ENCODE peak calls at places on chromosomes 4 and X, in five cellular contexts. T is fibroblast of pulmonary artery, F is fibroblast of the aortic adventitia, J is fibroblast of mammary gland, R is choroid plexus epithelial cell. L is an unnamed sample.

GRCh38 chrX:13894888-13895564 is 78.1 kb upstream of the GPM6B start:
- DNase-seq in R (no peak), J (peak), F (peak), T (no peak), L (no peak)

GRCh38 chrX:13597928-13598327 is 28.5 kb downstream of the EGFL6 start:
- DNase-seq in J (peak), T (peak), R (no peak), F (peak), L (peak)

GRCh38 chr4:177271091-177271490 is 38.6 kb upstream of the NEIL3 start:
- DNase-seq in T (peak), R (no peak), J (no peak), F (peak), L (no peak)

GRCh38 chr4:109029987-109030386 is 267.1 kb upstream of the ETNPPL start:
- DNase-seq in R (no peak), J (no peak), F (no peak), T (no peak), L (no peak)

GRCh38 chr4:63937961-63938360 is 471.3 kb downstream of the TECRL start:
- DNase-seq in F (no peak), T (peak), R (peak), J (no peak), L (peak)

GRCh38 chr4:118927976-118928375 is 39.3 kb downstream of the SYNPO2 start:
- DNase-seq in T (peak), F (peak), R (no peak), J (no peak), L (no peak)

GRCh38 chr4:156771171-156771837 is 200.3 kb downstream of the PDGFC start:
- DNase-seq in J (peak), T (peak), F (peak), R (peak), L (peak)

GRCh38 chr4:182014989-182015388 is 228.2 kb upstream of the TENM3 start:
- DNase-seq in J (no peak), T (no peak), F (no peak), R (no peak), L (no peak)

GRCh38 chr4:79645942-79646341 is 237.9 kb upstream of the GK2 start:
- DNase-seq in R (no peak), J (no peak), F (no peak), T (no peak), L (no peak)

DNA sequence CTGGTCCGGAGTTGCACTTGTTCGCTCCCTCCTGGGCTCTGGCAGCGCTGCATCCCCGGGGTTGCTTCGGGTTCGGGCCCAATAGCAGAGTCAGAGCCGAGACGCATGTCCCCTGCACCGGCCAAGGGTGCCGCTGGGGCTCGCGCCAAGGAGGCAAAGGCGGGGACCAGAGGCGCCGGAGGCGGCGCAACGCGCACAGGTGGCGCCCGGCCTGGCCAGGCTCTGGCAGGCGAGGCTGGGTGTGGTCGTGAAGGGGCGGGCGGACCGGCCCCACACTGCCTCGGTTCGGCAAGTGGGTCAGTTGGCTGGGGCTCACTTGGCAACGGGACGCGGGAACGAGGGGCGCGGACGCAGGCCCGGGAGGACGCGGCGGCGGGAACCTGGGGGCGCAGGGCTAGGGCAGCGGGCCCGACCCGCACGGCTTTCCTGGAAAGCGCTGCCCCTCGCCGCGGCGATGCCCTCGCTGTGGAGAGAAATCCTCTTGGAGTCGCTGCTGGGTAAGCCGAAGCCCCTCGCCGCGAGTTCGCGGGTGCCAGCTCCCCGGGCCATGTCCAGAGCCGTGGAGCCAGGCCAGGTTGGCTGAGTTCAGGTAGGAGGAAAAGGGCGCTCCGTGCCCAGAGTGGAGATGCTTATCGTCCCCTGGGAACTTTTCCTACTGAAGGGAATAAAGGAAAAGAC is at the start of gene CWH43:
- DNase-seq in J (no peak), R (no peak), T (no peak), F (no peak), L (no peak)
- H3K4me3 ChIP-seq in J (no peak), R (no peak), T (no peak), F (no peak), L (no peak)

DNA sequence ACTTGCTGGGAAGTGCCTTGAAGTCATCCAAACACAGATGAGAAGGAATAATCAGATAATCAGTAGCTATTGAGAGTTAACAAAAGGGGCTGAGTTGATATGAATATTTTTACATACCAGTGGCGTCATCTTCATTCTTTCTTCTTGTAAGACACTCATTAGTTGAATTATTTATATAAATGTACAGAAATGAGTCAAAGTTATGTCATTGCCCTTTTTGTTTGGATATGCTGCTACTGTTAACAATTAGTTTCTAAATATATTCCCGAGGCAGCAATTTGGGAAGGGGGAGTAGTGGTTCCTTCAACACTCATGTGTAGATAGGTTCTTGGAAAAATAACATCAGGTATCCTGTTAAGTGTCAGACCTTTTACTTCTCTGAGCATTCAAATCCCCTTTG is 436.6 kb downstream of the SPRY1 start:
- DNase-seq in F (no peak), R (no peak), J (peak), T (no peak), L (peak)
- TF ChIP-seq CTCF in F (no peak), R (no peak), J (no peak), T (no peak), L (no peak)

GRCh38 chr4:153789741-153790651 is 1.1 kb upstream of the SFRP2 start:
- DNase-seq in J (peak), T (no peak), F (peak), R (no peak), L (no peak)
- H3K4me3 ChIP-seq in J (peak), T (no peak), F (no peak), R (no peak), L (no peak)

GRCh38 chr4:164977243-164978164 is at the start of gene TRIM61:
- DNase-seq in R (peak), F (peak), J (peak), T (peak), L (peak)
- TF ChIP-seq CTCF in R (no peak), F (no peak), J (no peak), T (no peak), L (no peak)

GRCh38 chr4:186249785-186250739 is 15.9 kb upstream of the F11 start:
- DNase-seq in J (peak), R (peak), F (peak), T (peak), L (peak)

GRCh38 chr4:186250740-186251124 is 15.3 kb upstream of the F11 start:
- DNase-seq in T (no peak), J (no peak), F (no peak), R (no peak), L (no peak)

GRCh38 chr4:186244835-186245234 is 17.5 kb downstream of the KLKB1 start:
- DNase-seq in F (no peak), J (no peak), R (no peak), T (no peak), L (no peak)

GRCh38 chr4:186243331-186243730 is 16.0 kb downstream of the KLKB1 start:
- DNase-seq in J (no peak), T (no peak), F (no peak), R (no peak), L (no peak)

GRCh38 chr4:186248643-186249042 is 17.3 kb upstream of the F11 start:
- DNase-seq in F (no peak), T (no peak), J (no peak), R (no peak), L (no peak)
- H3K4me3 ChIP-seq in F (no peak), T (no peak), J (no peak), R (no peak), L (no peak)

DNA sequence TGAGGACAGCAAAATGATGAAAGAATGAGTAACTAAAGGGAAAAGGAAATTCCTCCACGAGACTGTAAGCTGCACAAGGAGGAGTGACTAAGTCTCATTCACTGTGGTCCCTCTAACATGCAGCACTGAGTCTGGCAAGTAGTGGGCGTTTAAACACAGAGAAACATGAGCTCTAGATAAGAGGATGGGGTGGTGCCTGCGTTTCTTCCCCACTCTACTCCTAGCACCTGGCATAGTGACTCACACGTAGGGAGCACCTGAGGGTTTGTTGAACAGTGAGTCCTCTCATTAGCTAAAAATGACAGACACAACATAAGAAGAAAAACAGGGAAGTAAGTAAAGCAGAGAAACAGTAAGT is 105.8 kb upstream of the CBR4 start:
- DNase-seq in F (peak), R (peak), T (peak), J (peak), L (peak)
- TF ChIP-seq CTCF in F (peak), R (peak), T (peak), J (peak), L (peak)

GRCh38 chr4:143338313-143338712 is 1.6 kb downstream of the GAB1 start:
- DNase-seq in T (no peak), R (no peak), F (no peak), J (no peak), L (no peak)
- H3K4me3 ChIP-seq in T (peak), R (peak), F (peak), J (peak), L (peak)

GRCh38 chrX:135695471-135695870 is 18.0 kb upstream of the CT45A1 start:
- DNase-seq in J (no peak), R (no peak), F (no peak), T (no peak), L (no peak)

GRCh38 chrX:135698924-135699323 is 14.5 kb upstream of the CT45A1 start:
- DNase-seq in T (no peak), J (no peak), R (no peak), F (no peak), L (no peak)

DNA sequence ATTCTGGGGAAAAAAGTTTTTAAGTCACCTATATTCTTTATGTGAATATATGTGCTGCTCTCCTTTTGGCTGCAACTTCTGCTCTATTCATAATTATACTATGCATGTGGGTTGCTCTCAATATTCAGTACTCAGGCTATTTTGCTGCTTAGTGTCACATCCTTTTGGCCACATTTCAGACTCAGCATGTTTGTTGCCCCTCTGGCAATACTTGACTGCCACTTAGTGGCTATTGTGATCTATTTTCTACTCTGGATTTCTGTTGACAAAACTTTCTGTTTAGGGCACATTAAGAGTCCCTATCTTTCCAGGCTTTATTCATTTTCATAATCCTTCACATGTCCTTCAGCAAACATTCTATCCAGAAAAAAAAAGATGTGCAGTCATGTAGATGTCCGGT is 15.8 kb upstream of the CT45A1 start:
- DNase-seq in R (no peak), T (no peak), F (no peak), J (no peak), L (no peak)
- TF ChIP-seq CTCF in R (no peak), T (no peak), F (no peak), J (no peak), L (no peak)

DNA sequence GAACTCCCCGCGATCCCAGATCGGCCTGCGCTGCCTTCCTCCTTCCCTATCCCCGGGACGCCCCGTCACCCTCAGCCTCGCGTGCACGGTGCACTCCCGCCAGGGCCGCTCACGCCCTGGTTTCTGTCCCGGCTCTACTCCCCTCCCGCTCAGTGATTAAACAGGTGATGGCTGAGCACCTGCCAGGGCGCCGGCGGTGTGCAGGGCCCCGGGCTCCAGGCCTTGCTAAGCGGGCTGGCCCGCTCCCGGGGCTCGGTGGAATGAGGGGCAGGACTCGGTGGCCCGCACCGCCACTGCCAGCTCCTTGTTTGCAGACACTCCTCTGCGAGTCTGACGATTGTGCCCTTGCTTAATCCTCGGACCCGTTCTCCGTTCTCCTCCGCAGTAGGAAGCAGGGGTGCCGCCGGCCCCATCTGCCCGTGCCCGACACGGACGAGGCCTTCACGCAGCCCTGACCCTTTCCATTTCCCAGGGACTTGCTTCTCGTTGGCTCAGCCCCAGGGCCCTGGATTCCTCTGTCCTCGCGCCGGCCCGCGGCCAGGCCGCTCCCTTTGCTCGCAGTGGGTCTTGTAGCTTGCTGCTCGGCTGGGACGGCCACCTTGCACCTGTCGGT is 143.5 kb downstream of the TRIML1 start:
- DNase-seq in F (no peak), R (no peak), T (no peak), J (no peak), L (no peak)
- H3K4me3 ChIP-seq in F (no peak), R (no peak), T (no peak), J (no peak), L (no peak)

DNA sequence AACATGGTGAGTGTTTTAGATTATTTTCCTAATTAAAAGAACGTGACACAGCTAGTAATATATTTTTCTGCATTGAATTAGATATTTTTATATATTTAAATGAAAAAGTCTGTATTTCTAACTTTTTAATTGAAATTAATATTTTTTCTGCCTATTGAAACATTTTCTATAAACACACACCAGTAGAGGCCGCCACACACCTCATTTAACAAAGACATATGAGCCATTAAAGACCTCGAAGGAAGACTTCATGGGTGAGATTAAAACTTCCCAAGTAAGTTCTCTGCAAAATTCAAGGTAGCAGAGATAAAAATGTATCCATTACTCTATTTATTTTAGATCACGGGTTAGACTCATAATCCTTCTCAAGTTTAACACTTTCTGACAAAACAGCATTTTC is 8.3 kb downstream of the SLITRK2 start:
- DNase-seq in F (no peak), J (peak), T (no peak), R (peak), L (peak)
- TF ChIP-seq CTCF in F (no peak), J (peak), T (no peak), R (no peak), L (no peak)

L was measured in fibroblast of villous mesenchyme.